ENCODE peak calls at places on chromosomes 2 and 18, in seven cellular contexts. L is H7; M is endothelial cell; P is lower leg skin; W is left lung; K is activated CD4-positive, alpha-beta T cell treated with anti-CD3 and anti-CD28 coated beads, Interleukin-2, amount 50 U/mL, for 48 hours; Y is uterus. B is an unnamed sample.

GRCh38 chr2:241538838-241539615 is 19.5 kb upstream of the BOK start:
- DNase-seq in M (no peak), W (no peak), Y (no peak), P (no peak), K (no peak), L (peak), B (no peak)

GRCh38 chr2:33645861-33646260 is 46.8 kb upstream of the FAM98A start:
- DNase-seq in Y (no peak), P (no peak), W (no peak), L (no peak), M (no peak), K (no peak), B (no peak)

GRCh38 chr2:19185061-19185460 is 173.4 kb downstream of the OSR1 start:
- DNase-seq in W (no peak), P (no peak), Y (no peak), K (no peak), M (no peak), L (no peak), B (no peak)

GRCh38 chr2:54669677-54670484 is 53.6 kb upstream of the EML6 start:
- DNase-seq in L (no peak), P (no peak), K (no peak), M (no peak), W (no peak), Y (no peak), B (no peak)

GRCh38 chr18:23716516-23716915 is 27.3 kb downstream of the LAMA3 start:
- DNase-seq in Y (no peak), M (no peak), L (peak), P (peak), W (no peak), K (no peak), B (peak)

GRCh38 chr2:210842896-210843295 is 286.5 kb downstream of the CPS1 start:
- DNase-seq in M (no peak), L (no peak), W (no peak), K (no peak), P (no peak), Y (no peak), B (no peak)

GRCh38 chr18:692841-693240 is 19.6 kb downstream of the ENOSF1 start:
- DNase-seq in M (no peak), Y (no peak), W (no peak), P (peak), L (no peak), K (no peak), B (no peak)

GRCh38 chr2:217890445-217890844 is 112.3 kb downstream of the TNS1 start:
- DNase-seq in P (peak), M (peak), L (no peak), Y (peak), K (no peak), W (no peak), B (no peak)

GRCh38 chr18:21444465-21445023 is 156.0 kb downstream of the ESCO1 start:
- DNase-seq in M (peak), K (no peak), Y (no peak), W (no peak), P (no peak), L (peak), B (peak)